ENCODE peak calls at places on chromosomes 11 and 22, in six cellular contexts. Z is left lung, D is ovary, I is RWPE1, A is thoracic aorta, O is psoas muscle. P is an unnamed sample.

GRCh38 chr11:33116535-33116934 is 44.7 kb downstream of the CSTF3 start:
- DNase-seq in D (no peak), O (no peak), Z (no peak), I (peak; percentile 37), A (no peak), P (no peak)

GRCh38 chr11:96875772-96876171 is 486.0 kb downstream of the JRKL start:
- DNase-seq in A (no peak), D (no peak), O (no peak), Z (no peak), I (no peak), P (no peak)

GRCh38 chr11:113161671-113162589 is 152.5 kb upstream of the TTC12 start:
- DNase-seq in A (no peak), D (peak; percentile 45), Z (no peak), I (no peak), O (no peak), P (no peak)

GRCh38 chr11:19788435-19788834 is 75.8 kb downstream of the NAV2 start:
- DNase-seq in A (no peak), I (no peak), Z (no peak), O (no peak), D (no peak), P (no peak)

GRCh38 chr11:103055174-103055890 is 36.6 kb downstream of the DCUN1D5 start:
- DNase-seq in Z (no peak), A (no peak), O (no peak), D (no peak), I (peak; percentile 9), P (peak; percentile 7)

GRCh38 chr11:13111813-13112130 is 102.7 kb downstream of the RASSF10 start:
- DNase-seq in A (no peak), Z (no peak), O (no peak), D (no peak), I (no peak), P (no peak)

GRCh38 chr11:113242767-113243397 is 71.5 kb upstream of the TTC12 start:
- DNase-seq in A (no peak), I (no peak), Z (no peak), O (no peak), D (no peak), P (no peak)

GRCh38 chr11:117870176-117870952 is 6.1 kb downstream of the FXYD6 start:
- DNase-seq in Z (no peak), I (no peak), D (no peak), O (no peak), A (no peak), P (no peak)

GRCh38 chr22:37996079-37996478 is 11.7 kb upstream of the SOX10 start:
- DNase-seq in I (no peak), A (no peak), Z (no peak), D (no peak), O (no peak), P (no peak)

GRCh38 chr11:75565221-75565814 is 3.3 kb downstream of the SERPINH1 start:
- DNase-seq in Z (peak; percentile 56), A (no peak), D (peak; percentile 65), O (peak; percentile 83), I (no peak), P (no peak)

GRCh38 chr22:19882446-19883381 is 28.0 kb upstream of the GNB1L start:
- DNase-seq in O (no peak), Z (peak; percentile 30), D (no peak), I (no peak), A (peak; percentile 0), P (no peak)

GRCh38 chr11:19398772-19399542 is 158.2 kb upstream of the E2F8 start:
- DNase-seq in D (peak; percentile 40), I (peak; percentile 10), A (no peak), O (peak; percentile 60), Z (no peak), P (no peak)

GRCh38 chr11:71150859-71151258 is 101.5 kb downstream of the SHANK2 start:
- DNase-seq in D (no peak), Z (no peak), I (no peak), A (no peak), O (no peak), P (no peak)

GRCh38 chr22:45651931-45652528 is 19.6 kb upstream of the ATXN10 start:
- DNase-seq in Z (no peak), A (no peak), O (no peak), I (no peak), D (no peak), P (no peak)

GRCh38 chr22:49047461-49047860 is 780.2 kb downstream of the BRD1 start:
- DNase-seq in O (no peak), I (no peak), A (no peak), Z (no peak), D (no peak), P (no peak)

GRCh38 chr22:32331236-32331917 is 26.3 kb upstream of the RFPL3 start:
- DNase-seq in D (no peak), O (no peak), I (no peak), A (no peak), Z (no peak), P (no peak)

GRCh38 chr11:69333906-69334305 is 40.0 kb downstream of the MYEOV start:
- DNase-seq in Z (no peak), D (no peak), A (no peak), O (no peak), I (no peak), P (no peak)

GRCh38 chr11:97537407-97538150 is 1147.8 kb downstream of the JRKL start:
- DNase-seq in D (no peak), A (no peak), Z (no peak), I (no peak), O (no peak), P (no peak)

GRCh38 chr11:116240661-116241060 is 532.1 kb downstream of the BUD13 start:
- DNase-seq in A (no peak), Z (no peak), I (no peak), D (no peak), O (no peak), P (no peak)

GRCh38 chr11:57530215-57530595 is 349 bp downstream of the TIMM10 start:
- DNase-seq in Z (no peak), A (no peak), D (peak; percentile 44), O (no peak), I (no peak), P (no peak)

DNA sequence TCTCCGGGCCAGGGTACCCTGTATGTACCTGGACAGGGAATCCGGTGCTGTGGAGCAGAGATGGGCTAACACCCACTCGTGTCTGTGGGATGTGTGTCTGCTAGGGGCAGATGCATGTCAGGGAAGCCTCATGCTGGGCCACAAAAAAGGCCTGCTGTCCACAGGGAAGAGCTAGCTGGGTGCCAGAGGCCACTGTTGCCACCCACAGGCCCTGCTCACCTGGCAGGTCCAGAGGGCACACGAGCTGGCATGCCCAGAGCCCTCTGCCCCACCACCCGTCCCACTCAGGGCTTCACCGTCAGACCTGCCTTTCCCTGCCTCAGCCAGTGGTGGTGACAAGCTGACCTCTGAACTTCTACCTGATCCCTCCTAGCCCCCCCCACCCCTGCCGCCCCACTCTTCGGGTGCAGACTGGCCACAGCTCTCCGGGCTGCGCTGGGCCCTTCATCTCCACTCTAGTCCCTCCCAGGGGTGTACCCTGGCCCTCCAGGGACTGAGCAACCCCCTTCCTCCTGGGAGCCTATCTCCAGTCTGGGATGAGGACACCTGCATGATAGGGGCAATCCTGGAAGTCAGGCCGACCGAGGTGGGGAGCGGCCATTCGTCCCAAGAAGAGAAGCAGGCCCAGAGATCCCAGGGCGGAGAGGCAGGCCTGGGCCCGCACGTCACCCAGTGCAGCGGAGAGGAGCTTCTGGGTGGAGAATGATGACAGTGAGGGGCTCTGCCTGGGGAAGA is 1.3 kb downstream of the SLC25A22 start:
- DNase-seq in O (peak; percentile 54), D (no peak), Z (no peak), I (no peak), A (no peak), P (no peak)
- H3K27ac ChIP-seq in O (peak overlapping the region; percentile 25), D (peak overlapping the region; percentile 73), Z (peak overlapping the region; percentile 67), I (peak overlapping the region; percentile 96), A (peak overlapping the region; percentile 69), P (peak overlapping the region; percentile 93)

DNA sequence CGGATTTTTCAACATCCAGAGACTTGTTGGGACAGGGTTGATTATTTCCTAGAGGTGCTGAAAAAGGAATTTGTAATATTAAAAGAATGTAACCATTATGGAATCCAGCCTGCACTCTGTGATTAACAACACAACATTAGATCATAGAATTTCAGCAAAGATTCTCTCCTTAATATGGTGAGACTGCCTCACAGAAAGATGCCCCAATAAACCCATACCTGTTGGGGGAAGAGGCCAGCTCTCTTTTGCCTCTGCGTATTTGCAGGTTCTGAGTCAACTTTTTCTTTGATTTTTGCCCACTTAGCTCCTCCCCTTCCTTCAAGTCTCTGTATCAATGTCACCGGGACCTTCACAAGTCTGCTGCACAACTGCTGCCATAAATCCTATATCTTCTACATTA is 12.4 kb upstream of the MTMR3 start:
- DNase-seq in Z (no peak), D (no peak), O (no peak), A (no peak), I (peak; percentile 41), P (no peak)
- H3K27ac ChIP-seq in Z (no peak overlapping the region), D (no peak overlapping the region), O (peak overlapping the region; percentile 90), A (no peak overlapping the region), I (peak overlapping the region; percentile 72), P (no peak overlapping the region)

DNA sequence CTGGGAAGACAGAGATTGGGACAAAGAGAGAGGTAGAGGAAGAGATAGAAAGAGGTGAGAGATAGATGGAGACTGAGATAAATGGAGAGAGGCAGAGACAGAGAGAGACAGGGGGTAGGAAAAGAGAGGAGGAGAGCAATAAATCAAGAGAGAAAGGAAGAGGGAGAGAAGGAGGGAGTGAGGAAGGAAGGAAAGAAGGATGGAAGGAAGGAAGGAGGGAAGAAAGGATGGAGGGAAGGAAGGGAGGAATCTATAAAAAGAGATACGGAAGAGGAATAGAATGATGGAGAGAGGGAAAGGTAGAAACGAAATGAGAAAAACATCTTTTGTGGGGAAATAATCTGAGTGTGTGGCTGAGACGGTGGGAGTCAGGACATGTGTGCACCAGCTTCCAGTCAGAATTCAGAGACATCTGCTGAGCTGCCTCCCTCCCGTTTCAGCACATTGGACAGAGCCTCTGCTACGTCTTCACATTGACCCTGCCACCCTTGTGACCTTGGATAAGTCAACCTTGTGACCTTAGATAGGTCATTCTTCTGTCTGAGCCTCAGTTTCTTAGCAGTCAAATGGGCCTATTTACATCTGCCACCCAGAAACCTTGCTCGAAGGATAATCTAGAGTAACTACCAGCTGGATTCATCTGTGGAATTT is 417.8 kb downstream of the MIAT start:
- DNase-seq in O (no peak), A (no peak), Z (no peak), I (no peak), D (no peak), P (no peak)
- H3K27ac ChIP-seq in O (no peak overlapping the region), A (no peak overlapping the region), Z (no peak overlapping the region), I (no peak overlapping the region), D (no peak overlapping the region), P (no peak overlapping the region)

DNA sequence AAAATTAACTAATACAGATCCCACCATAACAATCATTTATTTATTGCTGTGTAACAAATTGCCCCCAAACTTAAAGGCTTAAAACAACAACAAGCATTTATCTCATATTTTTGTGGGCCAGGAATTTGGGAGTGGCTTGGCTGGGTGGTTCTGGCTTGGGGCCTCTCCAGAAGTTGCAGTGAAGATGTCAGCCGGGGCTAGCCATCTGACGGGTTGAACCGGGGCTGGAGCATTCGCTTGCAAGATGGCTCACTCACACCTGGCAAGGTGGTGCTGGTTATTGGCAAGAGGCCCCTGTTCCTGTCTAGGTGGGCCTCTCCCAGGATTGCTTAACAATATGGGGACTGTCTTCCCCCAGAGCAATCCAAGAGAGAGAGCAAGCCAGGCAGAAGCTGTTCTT is 29.4 kb downstream of the ACO2 start:
- DNase-seq in D (no peak), A (no peak), Z (no peak), I (no peak), O (peak; percentile 42), P (no peak)
- H3K27ac ChIP-seq in D (no peak overlapping the region), A (no peak overlapping the region), Z (no peak overlapping the region), I (peak overlapping the region; percentile 38), O (peak overlapping the region; percentile 33), P (no peak overlapping the region)

GRCh38 chr11:43930868-43931716 is 11.3 kb upstream of the C11orf96 start:
- DNase-seq in O (no peak), D (no peak), A (no peak), Z (no peak), I (no peak), P (no peak)
- H3K27ac ChIP-seq in O (no peak overlapping the region), D (no peak overlapping the region), A (no peak overlapping the region), Z (no peak overlapping the region), I (no peak overlapping the region), P (no peak overlapping the region)

GRCh38 chr11:114316980-114317675 is 20.9 kb downstream of the NNMT start:
- DNase-seq in D (no peak), A (no peak), O (no peak), Z (no peak), I (no peak), P (no peak)
- H3K27ac ChIP-seq in D (no peak overlapping the region), A (peak overlapping the region; percentile 37), O (peak overlapping the region; percentile 27), Z (peak overlapping the region; percentile 55), I (no peak overlapping the region), P (no peak overlapping the region)